ENCODE peak calls at places on chromosomes 12 and 14, in four cellular contexts. W is effector memory CD4-positive, alpha-beta T cell; H is thyroid gland; T is neural progenitor cell. N is an unnamed sample.

GRCh38 chr12:63978519-63978918 is 134.0 kb downstream of the SRGAP1 start:
- DNase-seq in W (no peak), H (no peak), T (no peak), N (no peak)

GRCh38 chr12:52018448-52019122 is 11.8 kb downstream of the TAMALIN start:
- DNase-seq in W (no peak), H (no peak), T (no peak), N (no peak)

GRCh38 chr12:14384783-14385638 is 19.5 kb downstream of the ATF7IP start:
- DNase-seq in W (peak; percentile 38), H (peak; percentile 53), T (peak; percentile 90), N (no peak)

GRCh38 chr14:96164861-96165490 is 39.7 kb upstream of the BDKRB2 start:
- DNase-seq in W (no peak), H (no peak), T (no peak), N (no peak)

GRCh38 chr14:36365766-36366165 is 45.3 kb upstream of the MBIP start:
- DNase-seq in W (no peak), H (no peak), T (no peak), N (no peak)

GRCh38 chr12:120425797-120426196 is 12.1 kb upstream of the COX6A1 start:
- DNase-seq in W (no peak), H (no peak), T (no peak), N (no peak)

GRCh38 chr12:29519585-29520182 is 22.2 kb upstream of the OVCH1 start:
- DNase-seq in W (no peak), H (peak; percentile 13), T (peak; percentile 44), N (peak; percentile 18)

GRCh38 chr12:76883826-76884225 is 5.0 kb upstream of the CSRP2 start:
- DNase-seq in W (no peak), H (peak; percentile 45), T (no peak), N (peak; percentile 85)

GRCh38 chr14:90330203-90331196 is 1.2 kb downstream of the NRDE2 start:
- DNase-seq in W (no peak), H (no peak), T (no peak), N (no peak)

GRCh38 chr14:74401504-74402241 is 24.3 kb downstream of the SYNDIG1L start:
- DNase-seq in W (peak; percentile 17), H (peak; percentile 41), T (peak; percentile 76), N (peak; percentile 27)

GRCh38 chr12:105212431-105212830 is 23.5 kb downstream of the APPL2 start:
- DNase-seq in W (no peak), H (no peak), T (no peak), N (no peak)

GRCh38 chr12:12004524-12004923 is 66.2 kb upstream of the BCL2L14 start:
- DNase-seq in W (no peak), H (no peak), T (no peak), N (no peak)

GRCh38 chr14:81400852-81401251 is 728 bp upstream of the STON2 start:
- DNase-seq in W (no peak), H (peak; percentile 59), T (peak; percentile 43), N (no peak)

GRCh38 chr12:115451785-115452736 is 768.1 kb upstream of the TBX3 start:
- DNase-seq in W (no peak), H (peak; percentile 55), T (peak; percentile 93), N (peak; percentile 67)

GRCh38 chr14:105249175-105250007 is 1.1 kb downstream of the BTBD6 start:
- DNase-seq in W (no peak), H (no peak), T (peak; percentile 52), N (no peak)
- H3K27ac ChIP-seq in W (peak overlapping the region; percentile 60), H (peak overlapping the region; percentile 59), T (no peak overlapping the region), N (peak overlapping the region; percentile 96)

DNA sequence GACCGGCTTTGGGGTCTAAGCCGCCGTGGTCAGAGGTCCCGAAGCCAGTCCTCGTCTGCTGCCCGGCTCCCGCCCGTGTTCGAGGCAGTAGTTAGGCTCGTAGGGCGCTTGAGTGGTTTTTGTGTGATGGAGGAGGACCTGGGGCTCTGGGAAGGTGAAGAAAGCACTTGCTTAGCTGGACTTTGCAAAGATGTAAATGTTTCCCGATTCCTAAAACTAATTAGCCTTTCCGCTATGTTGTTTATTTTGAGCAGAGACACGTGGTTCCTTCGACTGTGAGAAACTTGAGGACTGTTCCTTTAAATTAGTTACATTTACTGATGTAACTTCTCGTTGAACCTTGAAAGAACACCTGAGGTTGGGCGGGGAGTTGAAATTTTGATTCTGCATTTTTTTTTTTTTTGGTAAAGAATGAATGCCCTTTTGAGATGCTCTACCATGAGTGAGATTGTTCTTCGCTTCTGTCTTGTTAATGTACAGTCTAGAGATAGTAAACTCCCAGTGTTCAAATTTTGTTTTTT is 33.9 kb downstream of the MIA2 start:
- DNase-seq in W (no peak), H (no peak), T (no peak), N (no peak)
- H3K27ac ChIP-seq in W (peak overlapping the region; percentile 93), H (peak overlapping the region; percentile 99), T (peak overlapping the region; percentile 86), N (peak overlapping the region; percentile 99)

GRCh38 chr12:68435816-68436215 is 103.7 kb upstream of the MDM1 start:
- DNase-seq in W (no peak), H (no peak), T (no peak), N (no peak)

GRCh38 chr12:68432622-68433021 is 100.5 kb upstream of the MDM1 start:
- DNase-seq in W (no peak), H (no peak), T (no peak), N (no peak)

GRCh38 chr12:68431786-68432185 is 99.6 kb upstream of the MDM1 start:
- DNase-seq in W (no peak), H (no peak), T (no peak), N (no peak)

GRCh38 chr12:68435238-68435637 is 103.1 kb upstream of the MDM1 start:
- DNase-seq in W (no peak), H (no peak), T (no peak), N (no peak)

DNA sequence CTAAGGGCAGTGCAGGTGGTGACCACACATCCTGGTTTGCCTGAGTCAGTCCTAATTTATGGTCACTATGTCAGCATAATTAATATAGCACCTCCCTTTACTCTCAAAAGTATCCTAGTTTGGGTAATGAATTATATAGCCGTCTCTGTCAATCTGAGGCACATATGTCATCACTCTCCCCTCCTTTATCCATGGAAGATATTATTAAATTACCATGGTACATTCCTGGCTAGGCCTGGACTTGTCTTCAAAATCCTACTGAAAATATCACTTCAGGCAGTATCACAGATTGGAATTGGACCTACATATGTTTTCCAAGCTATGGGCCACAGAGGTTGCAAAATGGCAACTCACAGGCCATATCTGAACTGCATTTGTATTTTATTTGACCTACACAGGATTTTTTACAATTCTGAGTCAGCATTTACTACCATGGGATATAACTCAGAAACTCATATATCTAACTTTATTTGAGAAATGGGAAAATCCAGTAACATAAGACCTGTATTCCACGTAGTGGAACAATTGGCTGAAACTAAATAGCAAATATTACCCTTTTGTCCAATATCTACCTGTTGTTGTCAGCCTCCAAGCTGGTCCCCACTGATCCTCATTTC is 102.3 kb upstream of the MDM1 start:
- DNase-seq in W (no peak), H (no peak), T (no peak), N (no peak)
- H3K27ac ChIP-seq in W (no peak overlapping the region), H (no peak overlapping the region), T (no peak overlapping the region), N (no peak overlapping the region)

GRCh38 chr14:93018401-93018800 is 95.5 kb downstream of the CHGA start:
- DNase-seq in W (no peak), H (no peak), T (no peak), N (no peak)
- H3K27ac ChIP-seq in W (no peak overlapping the region), H (no peak overlapping the region), T (no peak overlapping the region), N (no peak overlapping the region)

DNA sequence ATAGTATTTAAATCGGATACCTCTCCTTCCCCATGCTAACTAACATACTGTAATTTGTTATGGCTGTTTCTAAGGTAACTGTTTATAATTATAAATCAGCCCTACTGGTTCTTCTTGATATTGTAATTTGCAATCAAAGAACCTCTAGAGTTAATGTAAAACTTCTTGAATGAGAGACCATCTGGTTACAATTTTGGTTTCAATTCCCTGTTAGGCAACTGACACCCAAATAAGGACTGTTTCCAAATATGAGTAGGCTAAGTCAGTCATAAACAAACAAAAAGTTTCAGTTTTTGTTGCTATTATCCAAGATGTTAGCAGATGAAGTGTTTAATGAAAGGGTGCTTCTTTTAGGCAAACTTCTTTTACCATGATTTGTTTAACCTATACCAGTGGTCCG is 120.2 kb upstream of the DNM1L start:
- DNase-seq in W (no peak), H (no peak), T (no peak), N (no peak)
- H3K27ac ChIP-seq in W (no peak overlapping the region), H (peak overlapping the region; percentile 57), T (peak overlapping the region; percentile 50), N (no peak overlapping the region)

N was measured in heart right ventricle.